ENCODE peak calls at places on chromosome 5, in seven cellular contexts. I is astrocyte, W is GM03348, F is choroid plexus epithelial cell, D is HEK293T, L is nucleus accumbens, X is astrocyte of the hippocampus. R is an unnamed sample.
A peak's percentile ranks its signal among the peaks of the same experiment; 100 is the strongest.

GRCh38 chr5:35924950-35925722 is 13.3 kb downstream of the CAPSL start:
- DNase-seq in I (peak; percentile 54), D (peak; percentile 61), F (peak; percentile 81), X (peak; percentile 82), W (peak; percentile 86), L (peak; percentile 64), R (peak; percentile 74)

GRCh38 chr5:139186752-139187326 is 11.3 kb downstream of the SIL1 start:
- DNase-seq in X (no peak), D (no peak), L (no peak), I (no peak), F (peak; percentile 53), W (no peak), R (no peak)

GRCh38 chr5:134874831-134875655 is 872 bp downstream of the TXNDC15 start:
- DNase-seq in F (peak; percentile 95), L (peak; percentile 73), W (peak; percentile 84), I (peak; percentile 83), X (peak; percentile 73), D (peak; percentile 37), R (peak; percentile 75)

GRCh38 chr5:55427157-55427556 is 107.6 kb downstream of the PLPP1 start:
- DNase-seq in D (no peak), F (peak; percentile 76), X (peak; percentile 64), W (peak; percentile 31), L (no peak), I (peak; percentile 83), R (peak; percentile 42)

GRCh38 chr5:43973318-43973717 is 370.3 kb downstream of the NNT start:
- DNase-seq in X (no peak), I (no peak), D (no peak), L (no peak), F (no peak), W (no peak), R (no peak)

GRCh38 chr5:59095480-59095879 is 512.6 kb downstream of the RAB3C start:
- DNase-seq in X (no peak), W (no peak), L (no peak), F (peak; percentile 85), D (no peak), I (no peak), R (no peak)

GRCh38 chr5:175207321-175208040 is 236.5 kb downstream of the DRD1 start:
- DNase-seq in W (no peak), L (peak; percentile 17), F (no peak), D (no peak), I (no peak), X (no peak), R (no peak)

GRCh38 chr5:97751556-97751955 is 568.5 kb upstream of the RIOK2 start:
- DNase-seq in L (no peak), X (no peak), I (no peak), W (no peak), D (no peak), F (no peak), R (no peak)

GRCh38 chr5:120734033-120734432 is 269.9 kb downstream of the PRR16 start:
- DNase-seq in F (peak; percentile 32), I (no peak), X (peak; percentile 3), W (peak; percentile 31), D (no peak), L (no peak), R (no peak)

GRCh38 chr5:43007911-43008368 is 32.2 kb downstream of the ANXA2R start:
- DNase-seq in W (peak; percentile 71), I (peak; percentile 79), F (peak; percentile 90), L (peak; percentile 57), D (no peak), X (peak; percentile 86), R (peak; percentile 89)

GRCh38 chr5:32852535-32852934 is 141.4 kb downstream of the NPR3 start:
- DNase-seq in X (peak; percentile 88), F (peak; percentile 93), I (peak; percentile 82), W (no peak), L (no peak), D (no peak), R (no peak)

GRCh38 chr5:131281133-131281867 is 17.4 kb downstream of the CDC42SE2 start:
- DNase-seq in W (no peak), X (peak; percentile 34), F (peak; percentile 26), I (no peak), L (no peak), D (no peak), R (no peak)

GRCh38 chr5:65137631-65138030 is 344.1 kb downstream of the ADAMTS6 start:
- DNase-seq in F (peak; percentile 67), W (no peak), I (no peak), D (no peak), L (no peak), X (no peak), R (peak; percentile 69)

GRCh38 chr5:88786217-88786560 is 96.8 kb downstream of the MEF2C start:
- DNase-seq in W (peak; percentile 24), L (no peak), I (peak; percentile 81), X (no peak), D (no peak), F (peak; percentile 79), R (no peak)

GRCh38 chr5:113846941-113847340 is 333.4 kb downstream of the YTHDC2 start:
- DNase-seq in X (no peak), I (no peak), W (no peak), F (no peak), D (no peak), L (no peak), R (no peak)

GRCh38 chr5:72154076-72154756 is 46.9 kb downstream of the MAP1B start:
- DNase-seq in W (no peak), D (no peak), F (no peak), L (no peak), I (no peak), X (no peak), R (peak; percentile 88)

GRCh38 chr5:131082034-131082550 is 83.0 kb downstream of the HINT1 start:
- DNase-seq in D (no peak), I (peak; percentile 10), F (no peak), L (no peak), W (peak; percentile 16), X (peak; percentile 9), R (peak; percentile 37)

GRCh38 chr5:976849-977751 is 31.5 kb upstream of the NKD2 start:
- DNase-seq in I (no peak), W (no peak), F (no peak), X (no peak), D (no peak), L (no peak), R (no peak)

GRCh38 chr5:150562832-150563231 is 54.9 kb downstream of the NDST1 start:
- DNase-seq in D (no peak), W (no peak), L (no peak), F (peak; percentile 79), X (peak; percentile 59), I (peak; percentile 34), R (peak; percentile 81)

GRCh38 chr5:138338411-138339085 is 482 bp downstream of the FAM53C start:
- DNase-seq in W (no peak), X (no peak), L (no peak), F (no peak), I (no peak), D (no peak), R (peak; percentile 19)

GRCh38 chr5:116605310-116606070 is 30.9 kb upstream of the SEMA6A start:
- DNase-seq in L (peak; percentile 39), D (no peak), X (peak; percentile 65), I (peak; percentile 1), W (no peak), F (no peak), R (no peak)

GRCh38 chr5:139678751-139679750 is 30.9 kb downstream of the CXXC5 start:
- DNase-seq in F (peak; percentile 80), W (peak; percentile 83), I (peak; percentile 67), X (peak; percentile 56), D (no peak), L (peak; percentile 76), R (no peak)

GRCh38 chr5:111857067-111857466 is 100.1 kb upstream of the NREP start:
- DNase-seq in X (no peak), W (no peak), F (no peak), L (no peak), I (no peak), D (no peak), R (no peak)

GRCh38 chr5:65721050-65721774 is 697 bp downstream of the SGTB start:
- DNase-seq in D (peak; percentile 51), W (peak; percentile 73), F (peak; percentile 68), X (peak; percentile 81), L (peak; percentile 56), I (peak; percentile 66), R (peak; percentile 77)

GRCh38 chr5:14226992-14227391 is 83.8 kb downstream of the TRIO start:
- DNase-seq in L (no peak), W (no peak), X (no peak), F (no peak), I (no peak), D (no peak), R (peak; percentile 66)

GRCh38 chr5:130724658-130725057 is 440.4 kb downstream of the HINT1 start:
- DNase-seq in W (no peak), I (no peak), F (no peak), L (no peak), X (no peak), D (no peak), R (no peak)

GRCh38 chr5:76169536-76169935 is 86.4 kb downstream of the SV2C start:
- DNase-seq in L (no peak), D (no peak), I (no peak), X (no peak), W (no peak), F (no peak), R (no peak)

GRCh38 chr5:81558188-81558587 is 164.3 kb upstream of the ACOT12 start:
- DNase-seq in L (no peak), I (no peak), D (no peak), X (no peak), F (no peak), W (no peak), R (peak; percentile 4)

GRCh38 chr5:160702856-160703453 is 149.1 kb downstream of the ATP10B start:
- DNase-seq in I (no peak), F (no peak), D (no peak), W (no peak), X (no peak), L (no peak), R (no peak)

GRCh38 chr5:179223528-179223927 is 121.7 kb downstream of the ADAMTS2 start:
- DNase-seq in W (no peak), X (no peak), L (no peak), I (no peak), D (no peak), F (no peak), R (no peak)

GRCh38 chr5:54785729-54786548 is 199.5 kb downstream of the ESM1 start:
- DNase-seq in X (peak; percentile 88), I (peak; percentile 6), L (peak; percentile 50), W (peak; percentile 14), D (no peak), F (peak; percentile 23), R (peak; percentile 40)

GRCh38 chr5:73280821-73281746 is 108.1 kb downstream of the TMEM174 start:
- DNase-seq in X (peak; percentile 90), W (no peak), I (peak; percentile 87), L (no peak), F (peak; percentile 67), D (peak; percentile 64), R (peak; percentile 99)

GRCh38 chr5:40615586-40616193 is 64.0 kb upstream of the PTGER4 start:
- DNase-seq in I (peak; percentile 25), W (no peak), L (no peak), D (no peak), X (no peak), F (peak; percentile 42), R (no peak)

R was measured in dermis blood vessel endothelial cell.